ENCODE peak calls at places on chromosomes 6 and 20, in six cellular contexts. V is A549; N is CD8-positive, alpha-beta T cell; K is pancreas; U is small intestine; Z is right cardiac atrium. F is an unnamed sample.

GRCh38 chr6:134060491-134061106 is 8.2 kb upstream of the SLC2A12 start:
- DNase-seq in Z (no peak), K (no peak), N (no peak), U (no peak), V (no peak), F (no peak)

GRCh38 chr6:29947292-29947980 is 5.1 kb downstream of the HLA-A start:
- DNase-seq in Z (no peak), K (no peak), V (no peak), N (no peak), U (no peak), F (peak; percentile 17)

GRCh38 chr6:34036357-34037069 is 109.4 kb downstream of the GRM4 start:
- DNase-seq in V (no peak), N (no peak), K (no peak), Z (no peak), U (no peak), F (no peak)

GRCh38 chr6:105359419-105360366 is 43.2 kb downstream of the PREP start:
- DNase-seq in K (no peak), Z (no peak), U (no peak), V (peak; percentile 7), N (no peak), F (no peak)

GRCh38 chr6:108526739-108527174 is 34.0 kb upstream of the FOXO3 start:
- DNase-seq in N (no peak), Z (no peak), K (peak; percentile 21), U (peak; percentile 44), V (peak; percentile 28), F (no peak)

GRCh38 chr20:36861875-36862801 is 13.8 kb upstream of the TLDC2 start:
- DNase-seq in V (peak; percentile 96), N (no peak), K (peak; percentile 50), Z (peak; percentile 93), U (no peak), F (no peak)

GRCh38 chr6:10873374-10873773 is 8.5 kb downstream of the GCM2 start:
- DNase-seq in K (no peak), U (no peak), Z (no peak), V (no peak), N (no peak), F (no peak)

GRCh38 chr20:56627122-56628014 is 1.7 kb upstream of the TFAP2C start:
- DNase-seq in K (no peak), N (no peak), V (no peak), U (no peak), Z (no peak), F (no peak)

GRCh38 chr20:35518975-35519374 is 10.5 kb downstream of the C20orf173 start:
- DNase-seq in V (no peak), K (no peak), Z (no peak), N (no peak), U (no peak), F (no peak)

GRCh38 chr6:43698584-43699349 is 11.2 kb upstream of the MRPS18A start:
- DNase-seq in V (no peak), N (no peak), Z (peak; percentile 86), K (peak; percentile 61), U (peak; percentile 43), F (no peak)

GRCh38 chr6:41025966-41026365 is 13.1 kb downstream of the UNC5CL start:
- DNase-seq in Z (no peak), V (no peak), U (no peak), N (no peak), K (no peak), F (no peak)

GRCh38 chr6:74611220-74611619 is 594.6 kb downstream of the COL12A1 start:
- DNase-seq in V (no peak), N (no peak), Z (no peak), K (no peak), U (no peak), F (no peak)

GRCh38 chr6:47404436-47404835 is 73.2 kb upstream of the CD2AP start:
- DNase-seq in N (no peak), Z (no peak), K (no peak), U (no peak), V (no peak), F (no peak)

GRCh38 chr6:22068561-22069346 is 228.1 kb downstream of the PRL start:
- DNase-seq in K (no peak), Z (no peak), U (no peak), V (no peak), N (no peak), F (no peak)

GRCh38 chr6:22067127-22067526 is 229.7 kb downstream of the PRL start:
- DNase-seq in U (no peak), K (no peak), N (no peak), Z (no peak), V (no peak), F (no peak)

GRCh38 chr6:22057962-22058361 is 238.9 kb downstream of the PRL start:
- DNase-seq in N (no peak), U (no peak), Z (no peak), K (no peak), V (no peak), F (no peak)

GRCh38 chr6:22064558-22064957 is 232.3 kb downstream of the PRL start:
- DNase-seq in Z (no peak), N (no peak), U (no peak), V (no peak), K (no peak), F (no peak)

DNA sequence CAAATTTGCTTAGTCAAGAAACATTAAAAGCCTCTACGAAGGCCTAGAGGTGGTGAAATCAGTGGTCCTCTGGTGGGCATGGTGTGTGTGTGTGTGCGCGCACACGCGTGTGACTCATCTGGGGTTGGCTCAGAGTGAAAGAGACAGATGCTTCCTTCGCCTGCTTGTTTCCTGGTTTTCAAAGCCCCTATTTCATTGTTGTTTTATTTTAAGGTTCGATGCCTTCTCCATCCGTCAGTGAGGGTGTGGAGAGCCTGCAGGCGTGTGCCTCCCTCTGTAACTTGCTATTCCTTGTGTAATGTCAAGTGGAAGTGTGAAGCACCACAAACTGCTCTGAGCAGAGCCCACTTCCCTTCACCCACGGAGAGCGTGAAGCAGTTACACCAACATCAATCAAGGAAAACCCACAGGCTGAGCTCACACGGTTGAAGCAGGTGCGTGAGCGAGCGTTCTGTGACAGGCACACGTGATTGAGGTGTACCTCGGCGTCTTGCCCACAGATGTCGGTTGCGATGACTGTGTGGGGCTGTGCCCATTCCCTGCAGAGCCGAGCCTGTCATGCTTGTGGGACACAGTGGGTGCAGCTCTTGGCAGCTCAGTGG is 233.9 kb downstream of the PRL start:
- DNase-seq in Z (no peak), V (no peak), U (no peak), N (peak; percentile 2), K (no peak), F (peak; percentile 7)
- H3K4me3 ChIP-seq in Z (no peak overlapping the region), V (no peak overlapping the region), U (no peak overlapping the region), N (peak overlapping the region; percentile 20), K (no peak overlapping the region), F (no peak overlapping the region)

GRCh38 chr6:163335671-163336545 is 78.6 kb upstream of the QKI start:
- DNase-seq in K (no peak), V (no peak), U (no peak), Z (peak; percentile 92), N (no peak), F (no peak)

GRCh38 chr6:163333686-163334085 is 80.8 kb upstream of the QKI start:
- DNase-seq in Z (no peak), U (no peak), N (no peak), V (no peak), K (no peak), F (no peak)

GRCh38 chr6:163334264-163334663 is 80.3 kb upstream of the QKI start:
- DNase-seq in V (no peak), U (no peak), Z (no peak), K (no peak), N (no peak), F (no peak)

GRCh38 chr6:163336961-163337360 is 77.6 kb upstream of the QKI start:
- DNase-seq in U (no peak), N (no peak), K (no peak), Z (no peak), V (no peak), F (no peak)

GRCh38 chr6:163335056-163335455 is 79.5 kb upstream of the QKI start:
- DNase-seq in V (no peak), N (no peak), Z (peak; percentile 60), K (no peak), U (no peak), F (no peak)
- H3K27ac ChIP-seq in V (no peak overlapping the region), N (no peak overlapping the region), Z (peak overlapping the region; percentile 84), K (no peak overlapping the region), U (no peak overlapping the region), F (no peak overlapping the region)

DNA sequence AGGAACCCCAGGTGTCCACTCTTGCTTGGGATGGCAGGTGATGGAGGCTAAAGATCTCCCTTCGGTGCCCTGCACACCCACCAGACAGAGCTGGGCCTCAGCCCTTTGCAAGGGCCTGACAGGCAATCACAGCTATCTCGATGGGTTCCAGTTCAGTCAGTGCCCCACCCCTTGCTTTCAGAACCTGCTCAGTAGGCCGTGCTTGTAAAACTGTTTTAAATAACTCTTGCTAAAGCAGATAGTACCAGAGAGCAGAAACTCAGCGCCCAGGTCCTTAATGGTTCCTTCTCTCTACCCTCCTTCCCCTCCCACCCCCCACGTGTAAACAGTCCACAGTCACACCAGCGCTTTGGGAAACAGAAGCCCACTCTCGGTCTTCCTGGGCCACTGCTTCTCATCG is 39.2 kb downstream of the C6orf132 start:
- DNase-seq in V (no peak), Z (no peak), U (peak; percentile 66), K (no peak), N (no peak), F (no peak)
- H3K4me1 ChIP-seq in V (peaks cover 28% of the 10 kb centered on the region), Z (peaks cover 3% of the 10 kb centered on the region), U (peaks cover 5% of the 10 kb centered on the region), K (no peaks in the 10 kb centered on the region), N (peaks cover 8% of the 10 kb centered on the region), F (peaks cover 6% of the 10 kb centered on the region)

GRCh38 chr6:99512033-99512432 is 3.2 kb downstream of the USP45 start:
- DNase-seq in Z (no peak), N (no peak), V (no peak), K (no peak), U (no peak), F (no peak)

GRCh38 chr6:99519446-99519845 is 4.2 kb upstream of the USP45 start:
- DNase-seq in U (no peak), K (no peak), V (no peak), Z (no peak), N (no peak), F (no peak)

DNA sequence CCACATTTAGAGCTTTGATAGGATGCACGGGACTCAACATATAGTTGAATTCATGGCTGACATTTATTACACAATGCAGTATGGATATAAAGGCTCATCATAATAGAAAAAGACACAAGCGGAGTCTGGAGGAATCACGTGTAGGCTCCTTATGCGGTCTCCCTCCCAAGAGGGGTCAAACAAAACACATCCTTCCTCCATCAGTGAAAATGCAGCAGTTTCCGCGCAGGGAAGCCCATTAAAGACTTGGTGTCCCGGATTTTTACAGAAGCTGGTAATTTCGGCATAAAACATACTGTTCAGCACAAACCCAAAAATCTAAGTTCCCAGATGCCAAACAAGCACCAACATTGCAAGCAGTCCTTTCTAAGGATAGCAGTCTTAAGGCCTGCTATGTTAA is 1.1 kb downstream of the USP45 start:
- DNase-seq in Z (no peak), N (no peak), V (no peak), K (no peak), U (no peak), F (no peak)
- H3K4me3 ChIP-seq in Z (peak overlapping the region; percentile 82), N (no peak overlapping the region), V (peak overlapping the region; percentile 75), K (no peak overlapping the region), U (peak overlapping the region; percentile 90), F (no peak overlapping the region)

GRCh38 chr20:41334452-41335421 is 5.9 kb upstream of the LPIN3 start:
- DNase-seq in N (no peak), U (no peak), Z (no peak), K (no peak), V (no peak), F (no peak)
- H3K27ac ChIP-seq in N (no peak overlapping the region), U (no peak overlapping the region), Z (peak overlapping the region; percentile 42), K (no peak overlapping the region), V (no peak overlapping the region), F (no peak overlapping the region)